ENCODE peak calls at places on chromosomes 5 and 9, in five cellular contexts. K is astrocyte, C is H9, O is cardiac muscle cell, J is AG04450. X is an unnamed sample.

GRCh38 chr9:13502503-13502902 is 223.0 kb upstream of the MPDZ start:
- DNase-seq in C (no peak), J (no peak), O (no peak), K (no peak), X (no peak)

GRCh38 chr9:122056484-122056883 is 36.6 kb downstream of the TTLL11 start:
- DNase-seq in J (no peak), C (peak), O (peak), K (peak), X (no peak)

GRCh38 chr5:78597068-78597857 is 51.3 kb downstream of the LHFPL2 start:
- DNase-seq in J (peak), C (no peak), K (peak), O (no peak), X (no peak)

GRCh38 chr5:4023701-4024100 is 428.1 kb downstream of the IRX1 start:
- DNase-seq in C (no peak), J (no peak), K (no peak), O (no peak), X (no peak)

GRCh38 chr5:124180523-124181461 is 565.6 kb downstream of the ZNF608 start:
- DNase-seq in C (no peak), K (peak), J (no peak), O (no peak), X (no peak)

GRCh38 chr5:135264451-135265445 is 134.3 kb downstream of the MACROH2A1 start:
- DNase-seq in J (no peak), K (no peak), C (no peak), O (no peak), X (no peak)

GRCh38 chr5:159444441-159445082 is 114.3 kb upstream of the IL12B start:
- DNase-seq in K (peak), J (peak), O (peak), C (peak), X (no peak)

GRCh38 chr9:130043654-130044623 is 950 bp upstream of the FNBP1 start:
- DNase-seq in C (peak), K (peak), J (no peak), O (peak), X (no peak)

GRCh38 chr9:125764198-125764597 is 17.0 kb downstream of the PBX3 start:
- DNase-seq in O (peak), K (no peak), J (no peak), C (no peak), X (no peak)

GRCh38 chr5:145101246-145101645 is 733.9 kb downstream of the PRELID2 start:
- DNase-seq in O (peak), J (no peak), K (no peak), C (no peak), X (no peak)

GRCh38 chr9:130233587-130233945 is 32.0 kb upstream of the HMCN2 start:
- DNase-seq in C (no peak), K (no peak), O (no peak), J (no peak), X (no peak)

GRCh38 chr9:124852829-124853531 is at the start of gene WDR38:
- DNase-seq in C (peak), K (no peak), J (no peak), O (peak), X (peak)

GRCh38 chr5:11619339-11620028 is 284.8 kb downstream of the CTNND2 start:
- DNase-seq in C (no peak), K (peak), O (peak), J (no peak), X (no peak)

GRCh38 chr9:98117984-98118639 is 910 bp downstream of the TRIM14 start:
- DNase-seq in C (no peak), J (no peak), K (no peak), O (no peak), X (no peak)

GRCh38 chr9:23636199-23636598 is 189.8 kb downstream of the ELAVL2 start:
- DNase-seq in O (no peak), C (no peak), J (no peak), K (no peak), X (no peak)

GRCh38 chr9:84748112-84748511 is 78.6 kb downstream of the NTRK2 start:
- DNase-seq in K (no peak), C (no peak), O (no peak), J (no peak), X (no peak)

GRCh38 chr9:73548201-73548600 is 396.5 kb downstream of the ANXA1 start:
- DNase-seq in K (no peak), J (no peak), O (peak), C (no peak), X (no peak)

GRCh38 chr5:172981931-172982330 is 1.6 kb upstream of the ATP6V0E1 start:
- DNase-seq in J (no peak), C (no peak), O (no peak), K (no peak), X (no peak)

GRCh38 chr9:135218331-135219225 is 131.1 kb downstream of the OLFM1 start:
- DNase-seq in C (peak), J (no peak), K (no peak), O (no peak), X (no peak)

GRCh38 chr9:125992557-125992956 is 245.4 kb downstream of the PBX3 start:
- DNase-seq in K (no peak), O (no peak), C (peak), J (no peak), X (no peak)

GRCh38 chr5:123670981-123671557 is 159.1 kb downstream of the CSNK1G3 start:
- DNase-seq in C (peak), J (peak), K (no peak), O (peak), X (no peak)

GRCh38 chr9:89527084-89527483 is 29.2 kb upstream of the SEMA4D start:
- DNase-seq in J (no peak), K (no peak), O (no peak), C (no peak), X (no peak)

GRCh38 chr5:137642091-137642490 is 93.8 kb downstream of the KLHL3 start:
- DNase-seq in K (no peak), J (no peak), C (no peak), O (no peak), X (no peak)

GRCh38 chr5:95891499-95891898 is 69.0 kb upstream of the GLRX start:
- DNase-seq in O (no peak), K (no peak), J (no peak), C (no peak), X (no peak)

GRCh38 chr5:135891804-135892203 is 3.8 kb downstream of the IL9 start:
- DNase-seq in K (no peak), O (peak), C (peak), J (no peak), X (no peak)

GRCh38 chr9:92294297-92294676 is 790 bp upstream of the IARS1 start:
- DNase-seq in K (no peak), J (no peak), C (peak), O (no peak), X (no peak)

GRCh38 chr5:127398508-127398907 is 107.9 kb downstream of the MEGF10 start:
- DNase-seq in O (no peak), C (no peak), J (no peak), K (no peak), X (no peak)

GRCh38 chr5:123119334-123119986 is 30.4 kb downstream of the PRDM6 start:
- DNase-seq in C (peak), K (peak), O (peak), J (no peak), X (no peak)

GRCh38 chr5:51162245-51162644 is 221.0 kb upstream of the ISL1 start:
- DNase-seq in O (no peak), K (no peak), C (no peak), J (no peak), X (no peak)

GRCh38 chr5:73322453-73323076 is 126.0 kb downstream of the FOXD1 start:
- DNase-seq in K (no peak), J (no peak), C (no peak), O (no peak), X (no peak)

GRCh38 chr5:1951165-1951816 is 68.6 kb upstream of the IRX4 start:
- DNase-seq in C (no peak), O (no peak), J (no peak), K (no peak), X (no peak)

GRCh38 chr5:90558344-90559192 is at the start of gene ADGRV1:
- DNase-seq in K (peak), O (peak), J (no peak), C (peak), X (peak)

GRCh38 chr5:111675540-111675939 is 81.5 kb downstream of the NREP start:
- DNase-seq in C (no peak), J (no peak), K (no peak), O (no peak), X (no peak)

GRCh38 chr5:64632251-64632650 is 58.1 kb upstream of the SHISAL2B start:
- DNase-seq in C (no peak), J (peak), K (peak), O (peak), X (peak)

GRCh38 chr5:124963236-124963929 is 216.9 kb upstream of the ZNF608 start:
- DNase-seq in K (peak), J (peak), C (peak), O (peak), X (no peak)

GRCh38 chr5:54360925-54361662 is 50.7 kb upstream of the ARL15 start:
- DNase-seq in K (no peak), O (no peak), C (no peak), J (no peak), X (no peak)
- H3K27ac ChIP-seq in K (no peak), O (no peak), C (no peak), J (no peak), X (no peak)

GRCh38 chr5:154193636-154194035 is 3.1 kb downstream of the GALNT10 start:
- DNase-seq in O (no peak), C (no peak), K (no peak), J (no peak), X (no peak)
- H3K27ac ChIP-seq in O (no peak), C (no peak), K (no peak), J (no peak), X (peak)

GRCh38 chr5:14665110-14665822 is 748 bp downstream of the OTULIN start:
- DNase-seq in C (peak), K (no peak), O (peak), J (no peak), X (peak)
- H3K27ac ChIP-seq in C (no peak), K (peak), O (peak), J (no peak), X (peak)

DNA sequence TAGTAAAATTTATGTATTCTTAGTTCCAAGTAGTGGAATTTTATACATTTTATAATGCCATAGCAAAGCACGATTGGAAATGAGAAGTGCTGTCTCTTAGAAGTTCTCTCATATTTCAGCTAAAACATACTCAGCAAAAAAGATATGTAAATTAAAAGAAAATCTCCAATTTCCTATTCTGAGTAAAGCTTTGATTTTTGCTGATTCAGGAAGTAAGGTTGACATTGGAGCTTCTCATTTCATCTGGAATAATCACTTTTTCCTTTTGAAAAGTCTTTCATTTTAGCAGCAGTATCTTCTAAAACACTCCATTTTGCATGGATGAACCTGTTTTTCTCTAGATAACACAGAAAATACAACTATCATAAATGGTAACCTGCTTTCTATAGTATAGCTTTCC is 121.0 kb downstream of the ZCCHC7 start:
- DNase-seq in O (no peak), C (no peak), J (no peak), K (no peak), X (no peak)
- H3K27ac ChIP-seq in O (no peak), C (no peak), J (no peak), K (no peak), X (no peak)

DNA sequence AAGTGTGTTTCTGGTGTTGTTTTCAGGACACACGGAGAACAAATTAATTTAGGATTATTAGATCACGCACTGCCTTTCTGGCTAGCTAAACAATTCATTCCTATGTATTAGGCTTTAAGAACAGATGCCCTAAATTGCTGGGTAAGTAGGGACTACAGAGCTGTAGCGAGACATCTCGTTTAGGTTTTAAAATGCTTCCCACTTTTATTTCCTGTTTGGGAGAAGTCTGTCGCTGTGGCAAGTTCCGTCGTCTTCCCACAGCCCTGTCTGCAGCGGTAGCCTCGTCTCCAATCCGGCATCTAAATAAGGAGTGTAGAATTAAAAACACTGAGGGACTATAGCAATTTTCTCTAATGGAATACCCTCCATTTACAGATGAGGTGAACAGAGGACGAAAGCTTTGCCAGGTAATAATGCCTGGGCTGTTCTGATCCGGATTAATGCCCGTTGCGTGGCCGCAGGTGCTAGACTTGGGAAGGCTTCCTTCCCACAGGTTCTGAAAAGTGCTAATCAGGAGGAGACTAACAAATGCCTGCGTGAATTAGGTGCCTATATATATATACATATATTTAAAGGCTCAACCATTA is 1.3 kb upstream of the TRIM36 start:
- DNase-seq in O (no peak), C (no peak), J (no peak), K (no peak), X (no peak)
- H3K27ac ChIP-seq in O (no peak), C (no peak), J (no peak), K (no peak), X (peak)